ENCODE peak calls at places on chromosomes 16 and 17, in five cellular contexts. W, J, K, Y and D are unnamed samples.

GRCh38 chr16:80990978-80991377 is 15.7 kb downstream of the CMC2 start:
- DNase-seq in W (no peak), K (no peak), J (no peak), Y (no peak), D (no peak)

GRCh38 chr17:82878545-82878944 is 38.7 kb upstream of the ZNF750 start:
- DNase-seq in J (no peak), W (no peak), K (no peak), Y (no peak), D (no peak)

GRCh38 chr16:87685405-87685755 is 80.4 kb downstream of the KLHDC4 start:
- DNase-seq in W (no peak), J (no peak), Y (no peak), K (no peak), D (no peak)

GRCh38 chr17:38921756-38922411 is 3.5 kb upstream of the LASP1NB start:
- DNase-seq in Y (no peak), J (no peak), W (no peak), K (no peak), D (no peak)

GRCh38 chr16:69845181-69845580 is 83.0 kb downstream of the WWP2 start:
- DNase-seq in Y (no peak), K (no peak), J (no peak), W (no peak), D (no peak)

GRCh38 chr16:85334718-85335583 is 222.7 kb upstream of the CIBAR2 start:
- DNase-seq in J (no peak), W (peak; percentile 10), Y (peak; percentile 61), K (peak; percentile 70), D (no peak)

GRCh38 chr17:72545756-72546155 is 424.9 kb downstream of the SOX9 start:
- DNase-seq in Y (no peak), K (no peak), J (no peak), W (no peak), D (no peak)

GRCh38 chr16:70522216-70523000 is 946 bp downstream of the COG4 start:
- DNase-seq in J (no peak), Y (no peak), W (peak; percentile 70), K (no peak), D (no peak)

GRCh38 chr17:64281962-64282752 is 19.1 kb upstream of the TEX2 start:
- DNase-seq in W (peak; percentile 72), Y (peak; percentile 56), K (peak; percentile 40), J (no peak), D (peak; percentile 79)

GRCh38 chr16:84585472-84585871 is 32.4 kb downstream of the COTL1 start:
- DNase-seq in W (no peak), Y (no peak), J (no peak), K (no peak), D (no peak)

GRCh38 chr17:44307387-44308186 is 814 bp upstream of the RUNDC3A start:
- DNase-seq in Y (peak; percentile 27), K (no peak), W (no peak), J (peak; percentile 77), D (peak; percentile 87)

GRCh38 chr16:2019919-2020831 is 590 bp downstream of the NPW start:
- DNase-seq in W (peak; percentile 13), J (no peak), Y (no peak), K (no peak), D (no peak)

GRCh38 chr17:307741-308507 is 44.7 kb downstream of the RPH3AL start:
- DNase-seq in Y (no peak), J (no peak), K (no peak), W (no peak), D (no peak)

GRCh38 chr17:10626378-10626777 is 30.7 kb downstream of the MYH3 start:
- DNase-seq in Y (no peak), K (no peak), J (no peak), W (no peak), D (no peak)

GRCh38 chr17:43897827-43898226 is 9.5 kb downstream of the MPP2 start:
- DNase-seq in J (no peak), W (no peak), K (no peak), Y (no peak), D (no peak)

GRCh38 chr16:81275064-81275532 is 36.6 kb downstream of the BCO1 start:
- DNase-seq in W (no peak), K (no peak), Y (no peak), J (no peak), D (no peak)